ENCODE peak calls at places on chromosomes 3 and 15, in five cellular contexts. One of them, this sample, is unnamed. For H3K36me3, the result is how much of the 10 kb centered on the place peaks cover.

GRCh38 chr3:185758912-185759311 is 65.9 kb downstream of the IGF2BP2 start:
- ATAC-seq in GM12878: no peak
- ATAC-seq in HepG2: peak
- ATAC-seq in K562: peak
- ATAC-seq in upper lobe of left lung: no peak
- ATAC-seq in this sample: no peak

GRCh38 chr3:46706771-46707582 is 5.8 kb downstream of the TMIE start:
- ATAC-seq in GM12878: no peak
- ATAC-seq in HepG2: no peak
- ATAC-seq in K562: no peak
- ATAC-seq in upper lobe of left lung: no peak
- ATAC-seq in this sample: no peak

GRCh38 chr15:85527907-85528306 is 147.5 kb downstream of the AKAP13 start:
- ATAC-seq in GM12878: no peak
- ATAC-seq in HepG2: no peak
- ATAC-seq in K562: no peak
- ATAC-seq in upper lobe of left lung: peak
- ATAC-seq in this sample: peak

GRCh38 chr3:15521573-15521965 is at the start of gene COLQ:
- ATAC-seq in GM12878: no peak
- ATAC-seq in HepG2: no peak
- ATAC-seq in K562: peak
- ATAC-seq in upper lobe of left lung: no peak
- ATAC-seq in this sample: no peak

GRCh38 chr3:152383136-152383606 is 114.4 kb downstream of the MBNL1 start:
- ATAC-seq in GM12878: peak
- ATAC-seq in HepG2: no peak
- ATAC-seq in K562: peak
- ATAC-seq in upper lobe of left lung: no peak
- ATAC-seq in this sample: no peak

GRCh38 chr3:50136714-50137405 is 18.3 kb upstream of the SEMA3F start:
- ATAC-seq in GM12878: no peak
- ATAC-seq in HepG2: peak
- ATAC-seq in K562: no peak
- ATAC-seq in upper lobe of left lung: no peak
- ATAC-seq in this sample: no peak

GRCh38 chr3:65890328-65890727 is 148.4 kb downstream of the MAGI1 start:
- ATAC-seq in GM12878: no peak
- ATAC-seq in HepG2: no peak
- ATAC-seq in K562: no peak
- ATAC-seq in upper lobe of left lung: no peak
- ATAC-seq in this sample: no peak

GRCh38 chr15:66236806-66237205 is 16.7 kb downstream of the MEGF11 start:
- ATAC-seq in GM12878: no peak
- ATAC-seq in HepG2: no peak
- ATAC-seq in K562: no peak
- ATAC-seq in upper lobe of left lung: no peak
- ATAC-seq in this sample: no peak

GRCh38 chr3:120454076-120454689 is 3.4 kb upstream of the FSTL1 start:
- ATAC-seq in GM12878: no peak
- ATAC-seq in HepG2: no peak
- ATAC-seq in K562: no peak
- ATAC-seq in upper lobe of left lung: no peak
- ATAC-seq in this sample: no peak

GRCh38 chr3:185549111-185549510 is 3.3 kb downstream of the LIPH start:
- ATAC-seq in GM12878: peak
- ATAC-seq in HepG2: no peak
- ATAC-seq in K562: no peak
- ATAC-seq in upper lobe of left lung: peak
- ATAC-seq in this sample: peak

GRCh38 chr15:40695469-40695910 is 516 bp downstream of the RAD51 start:
- ATAC-seq in GM12878: peak
- ATAC-seq in HepG2: peak
- ATAC-seq in K562: peak
- ATAC-seq in upper lobe of left lung: peak
- ATAC-seq in this sample: no peak

GRCh38 chr3:62559831-62560445 is 186.6 kb upstream of the FEZF2 start:
- ATAC-seq in GM12878: no peak
- ATAC-seq in HepG2: no peak
- ATAC-seq in K562: no peak
- ATAC-seq in upper lobe of left lung: no peak
- ATAC-seq in this sample: no peak

GRCh38 chr3:146134348-146135117 is 26.5 kb downstream of the PLOD2 start:
- ATAC-seq in GM12878: no peak
- ATAC-seq in HepG2: no peak
- ATAC-seq in K562: no peak
- ATAC-seq in upper lobe of left lung: no peak
- ATAC-seq in this sample: no peak

GRCh38 chr3:136196064-136196400 is at the start of gene MSL2:
- ATAC-seq in GM12878: no peak
- ATAC-seq in HepG2: no peak
- ATAC-seq in K562: peak
- ATAC-seq in upper lobe of left lung: no peak
- ATAC-seq in this sample: peak

GRCh38 chr15:96285715-96286367 is 44.7 kb upstream of the NR2F2 start:
- ATAC-seq in GM12878: no peak
- ATAC-seq in HepG2: no peak
- ATAC-seq in K562: no peak
- ATAC-seq in upper lobe of left lung: no peak
- ATAC-seq in this sample: no peak

GRCh38 chr3:112654979-112655378 is 14.0 kb upstream of the CCDC80 start:
- ATAC-seq in GM12878: peak
- ATAC-seq in HepG2: peak
- ATAC-seq in K562: peak
- ATAC-seq in upper lobe of left lung: no peak
- ATAC-seq in this sample: no peak
- TF ChIP-seq CTCF in GM12878: no peak
- TF ChIP-seq CTCF in HepG2: no peak
- TF ChIP-seq CTCF in K562: peak
- TF ChIP-seq CTCF in upper lobe of left lung: no peak
- TF ChIP-seq CTCF in this sample: no peak

DNA sequence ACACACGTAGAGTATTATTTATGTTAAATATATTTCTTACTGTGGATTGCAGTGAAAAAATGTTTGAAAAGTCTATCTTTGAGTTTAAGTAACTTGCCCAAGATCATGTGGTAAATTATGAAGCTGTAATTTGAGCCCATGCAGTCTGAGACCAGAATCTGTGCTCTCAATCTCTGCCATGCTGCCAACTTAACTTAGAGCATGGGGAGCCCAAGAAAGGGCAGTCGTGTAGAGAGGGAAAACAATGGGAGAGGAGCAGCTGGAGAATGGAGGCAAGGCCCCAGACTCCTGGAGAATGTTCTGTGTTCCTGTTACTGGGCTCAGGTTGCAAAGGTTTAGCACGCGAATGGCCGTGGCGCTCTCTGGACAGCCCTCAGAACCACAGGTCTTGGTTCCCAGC is 311.6 kb upstream of the RASGRP1 start:
- ATAC-seq in GM12878: no peak
- ATAC-seq in HepG2: no peak
- ATAC-seq in K562: no peak
- ATAC-seq in upper lobe of left lung: no peak
- ATAC-seq in this sample: no peak
- H3K36me3 ChIP-seq in GM12878: under half
- H3K36me3 ChIP-seq in HepG2: under half
- H3K36me3 ChIP-seq in K562: under half
- H3K36me3 ChIP-seq in upper lobe of left lung: under half
- H3K36me3 ChIP-seq in this sample: under half

GRCh38 chr15:80107774-80108173 is 45.0 kb upstream of the FAH start:
- ATAC-seq in GM12878: no peak
- ATAC-seq in HepG2: no peak
- ATAC-seq in K562: no peak
- ATAC-seq in upper lobe of left lung: no peak
- ATAC-seq in this sample: no peak

GRCh38 chr15:80115021-80115420 is 37.8 kb upstream of the FAH start:
- ATAC-seq in GM12878: no peak
- ATAC-seq in HepG2: no peak
- ATAC-seq in K562: no peak
- ATAC-seq in upper lobe of left lung: no peak
- ATAC-seq in this sample: no peak

GRCh38 chr15:80107204-80107603 is 45.6 kb upstream of the FAH start:
- ATAC-seq in GM12878: no peak
- ATAC-seq in HepG2: no peak
- ATAC-seq in K562: no peak
- ATAC-seq in upper lobe of left lung: no peak
- ATAC-seq in this sample: no peak

GRCh38 chr15:80109388-80109787 is 43.4 kb upstream of the FAH start:
- ATAC-seq in GM12878: peak
- ATAC-seq in HepG2: no peak
- ATAC-seq in K562: peak
- ATAC-seq in upper lobe of left lung: no peak
- ATAC-seq in this sample: no peak

DNA sequence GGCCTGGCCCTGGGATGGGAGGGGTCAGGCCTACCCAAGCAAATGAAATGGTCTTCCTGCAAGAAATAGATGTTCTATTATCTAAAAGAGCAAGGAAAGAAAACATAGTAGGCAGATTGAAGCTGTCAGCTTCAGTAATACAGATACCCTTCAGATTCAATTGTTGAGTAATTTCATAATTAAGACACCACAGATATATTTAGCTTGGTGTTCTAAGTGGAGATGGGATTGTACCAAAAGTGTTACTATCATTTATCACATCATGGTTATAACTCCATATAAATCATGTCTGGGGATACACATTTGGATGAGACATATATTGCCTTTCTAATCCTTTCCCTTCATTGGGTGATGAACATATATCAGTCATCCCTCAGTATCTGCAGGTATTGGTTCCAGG is 41.9 kb upstream of the FAH start:
- ATAC-seq in GM12878: peak
- ATAC-seq in HepG2: no peak
- ATAC-seq in K562: no peak
- ATAC-seq in upper lobe of left lung: no peak
- ATAC-seq in this sample: no peak
- TF ChIP-seq EP300 in GM12878: no peak
- TF ChIP-seq EP300 in HepG2: no peak
- TF ChIP-seq EP300 in K562: no peak
- TF ChIP-seq EP300 in upper lobe of left lung: no peak
- TF ChIP-seq EP300 in this sample: no peak

DNA sequence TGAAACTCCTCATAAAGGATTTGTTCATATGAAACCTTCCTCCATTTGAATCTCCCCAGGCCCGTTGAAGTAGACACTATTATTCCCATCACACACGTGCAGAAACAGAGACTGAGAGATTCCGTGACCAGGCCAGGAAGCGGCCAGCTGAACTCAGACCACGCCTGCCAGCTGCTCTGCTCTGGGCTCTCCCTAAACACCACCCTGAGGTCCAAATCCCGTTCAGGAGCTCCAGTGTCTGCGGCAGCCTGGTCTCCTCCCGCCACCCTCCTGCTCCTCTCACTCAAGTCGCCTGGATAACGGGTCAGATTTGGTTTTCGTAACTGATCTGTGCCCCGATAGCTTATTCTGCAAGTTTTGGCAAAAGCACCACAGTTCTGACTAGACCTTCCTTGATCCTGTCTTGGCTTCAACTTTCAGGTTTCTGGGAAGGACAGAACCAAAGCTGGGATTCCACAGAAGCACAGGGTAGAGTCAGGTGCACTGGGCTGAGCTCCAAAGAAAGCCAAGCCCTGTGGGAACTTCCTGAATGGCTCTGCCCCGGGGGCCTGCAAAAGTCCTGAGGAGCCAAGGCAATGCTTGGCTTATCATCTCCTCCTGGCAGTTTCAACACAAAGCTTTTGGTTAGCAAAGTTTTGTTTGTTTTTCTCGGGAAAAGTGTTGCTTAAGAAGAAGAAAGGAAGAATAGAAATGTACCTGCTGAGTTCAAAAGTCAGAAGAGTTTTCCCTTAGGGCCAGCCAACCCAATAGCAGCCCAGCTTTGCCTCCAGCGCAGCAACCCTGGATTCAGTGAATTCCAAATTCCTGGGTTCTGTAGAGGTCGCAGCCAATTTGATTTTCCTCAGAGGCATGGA is 53.8 kb upstream of the SNRPA1 start:
- ATAC-seq in GM12878: no peak
- ATAC-seq in HepG2: peak
- ATAC-seq in K562: no peak
- ATAC-seq in upper lobe of left lung: peak
- ATAC-seq in this sample: peak
- TF ChIP-seq CTCF in GM12878: no peak
- TF ChIP-seq CTCF in HepG2: no peak
- TF ChIP-seq CTCF in K562: no peak
- TF ChIP-seq CTCF in upper lobe of left lung: no peak
- TF ChIP-seq CTCF in this sample: no peak

GRCh38 chr15:101054991-101055390 is 135.8 kb downstream of the LRRK1 start:
- ATAC-seq in GM12878: no peak
- ATAC-seq in HepG2: no peak
- ATAC-seq in K562: no peak
- ATAC-seq in upper lobe of left lung: no peak
- ATAC-seq in this sample: no peak
- H3K36me3 ChIP-seq in GM12878: under half
- H3K36me3 ChIP-seq in HepG2: under half
- H3K36me3 ChIP-seq in K562: under half
- H3K36me3 ChIP-seq in upper lobe of left lung: under half
- H3K36me3 ChIP-seq in this sample: half or more

GRCh38 chr15:39579487-39580116 is 1.3 kb upstream of the THBS1 start:
- ATAC-seq in GM12878: peak
- ATAC-seq in HepG2: peak
- ATAC-seq in K562: no peak
- ATAC-seq in upper lobe of left lung: peak
- ATAC-seq in this sample: peak
- TF ChIP-seq EP300 in GM12878: no peak
- TF ChIP-seq EP300 in HepG2: no peak
- TF ChIP-seq EP300 in K562: no peak
- TF ChIP-seq EP300 in upper lobe of left lung: peak
- TF ChIP-seq EP300 in this sample: no peak

This sample was measured in gastroesophageal sphincter.